ENCODE peak calls at places on chromosome 7, in seven cellular contexts. C is NCI-H1417; X is RWPE2; K is sigmoid colon; L is naive thymus-derived CD8-positive, alpha-beta T cell; P is GM23338; N is H1. G is an unnamed sample.

GRCh38 chr7:5429253-5429856 is 5.7 kb upstream of the TNRC18 start:
- DNase-seq in K (no peak), N (no peak), C (peak), L (no peak), P (peak), X (peak), G (no peak)

GRCh38 chr7:5212633-5213285 is 22.7 kb downstream of the WIPI2 start:
- DNase-seq in X (no peak), P (no peak), C (no peak), K (peak), L (no peak), N (no peak), G (no peak)

GRCh38 chr7:40865441-40866233 is 730.8 kb downstream of the SUGCT start:
- DNase-seq in N (no peak), K (no peak), L (no peak), X (no peak), P (peak), C (no peak), G (no peak)

GRCh38 chr7:18087031-18087686 is 59.5 kb upstream of the PRPS1L1 start:
- DNase-seq in L (no peak), C (peak), P (peak), X (no peak), K (no peak), N (no peak), G (peak)

GRCh38 chr7:47576031-47576908 is 5.6 kb downstream of the TNS3 start:
- DNase-seq in N (no peak), P (no peak), K (peak), C (no peak), X (no peak), L (no peak), G (no peak)

GRCh38 chr7:55130079-55130476 is 111.3 kb downstream of the EGFR start:
- DNase-seq in C (no peak), K (no peak), L (no peak), P (no peak), N (no peak), X (no peak), G (no peak)

GRCh38 chr7:129831424-129832058 is 121.2 kb downstream of the UBE2H start:
- DNase-seq in C (no peak), N (no peak), L (no peak), X (no peak), P (peak), K (no peak), G (no peak)

GRCh38 chr7:158657189-158657746 is 47.3 kb downstream of the NCAPG2 start:
- DNase-seq in X (no peak), P (no peak), C (peak), L (no peak), N (no peak), K (no peak), G (no peak)

GRCh38 chr7:13908667-13909382 is 80.6 kb downstream of the ETV1 start:
- DNase-seq in N (no peak), C (peak), X (no peak), K (no peak), P (no peak), L (no peak), G (peak)

GRCh38 chr7:73893342-73894101 is 32.6 kb downstream of the TMEM270 start:
- DNase-seq in P (no peak), C (no peak), X (no peak), L (no peak), N (no peak), K (peak), G (no peak)

GRCh38 chr7:20198295-20198694 is 18.9 kb downstream of the MACC1 start:
- DNase-seq in X (no peak), L (no peak), N (no peak), K (no peak), C (peak), P (no peak), G (peak)

GRCh38 chr7:157228864-157229422 is 90.2 kb downstream of the UBE3C start:
- DNase-seq in N (no peak), L (no peak), C (peak), P (peak), K (no peak), X (no peak), G (no peak)

GRCh38 chr7:51025668-51026067 is 243.0 kb upstream of the GRB10 start:
- DNase-seq in N (no peak), X (no peak), L (no peak), P (no peak), K (no peak), C (no peak), G (no peak)

GRCh38 chr7:149126662-149127321 is 668 bp upstream of the ZNF425 start:
- DNase-seq in K (peak), L (peak), P (peak), C (peak), N (no peak), X (no peak), G (peak)

GRCh38 chr7:125358551-125359167 is 429.0 kb upstream of the POT1 start:
- DNase-seq in L (no peak), P (no peak), N (no peak), C (no peak), X (no peak), K (no peak), G (no peak)

GRCh38 chr7:75980126-75980864 is 14.1 kb downstream of the TMEM120A start:
- DNase-seq in P (no peak), K (no peak), N (no peak), C (no peak), X (no peak), L (no peak), G (no peak)

GRCh38 chr7:65251851-65252620 is 121.6 kb upstream of the ZNF92 start:
- DNase-seq in L (no peak), P (peak), K (peak), C (peak), N (peak), X (no peak), G (peak)

GRCh38 chr7:145696071-145696470 is 420.5 kb upstream of the CNTNAP2 start:
- DNase-seq in X (no peak), L (no peak), N (no peak), K (no peak), C (no peak), P (no peak), G (no peak)

GRCh38 chr7:13111230-13111629 is 423.8 kb downstream of the ARL4A start:
- DNase-seq in L (no peak), K (no peak), N (no peak), P (no peak), X (no peak), C (no peak), G (no peak)

GRCh38 chr7:110839866-110840265 is 251.1 kb upstream of the LRRN3 start:
- DNase-seq in L (no peak), P (peak), X (no peak), K (no peak), N (no peak), C (peak), G (peak)

GRCh38 chr7:99073839-99074446 is 70.0 kb downstream of the SMURF1 start:
- DNase-seq in P (no peak), N (no peak), K (no peak), C (no peak), L (no peak), X (no peak), G (no peak)

GRCh38 chr7:22332481-22332880 is 24.5 kb downstream of the RAPGEF5 start:
- DNase-seq in N (no peak), L (no peak), K (no peak), C (peak), P (no peak), X (no peak), G (no peak)

GRCh38 chr7:100602889-100603696 is 930 bp downstream of the PCOLCE start:
- DNase-seq in P (peak), N (no peak), C (peak), K (peak), L (no peak), X (no peak), G (no peak)

GRCh38 chr7:25731881-25732240 is 420.1 kb upstream of the NFE2L3 start:
- DNase-seq in X (no peak), K (no peak), L (no peak), N (no peak), P (no peak), C (no peak), G (no peak)

GRCh38 chr7:22864301-22864700 is 41.7 kb upstream of the TOMM7 start:
- DNase-seq in C (no peak), P (no peak), N (no peak), X (no peak), L (no peak), K (no peak), G (no peak)